ENCODE peak calls at places on chromosomes 2 and 18, in six cellular contexts. X, D, V, M, B and Q are unnamed samples.

GRCh38 chr2:110725859-110726258 is 6.5 kb upstream of the ACOXL start:
- DNase-seq in D (no peak), M (no peak), X (no peak), B (no peak), V (no peak), Q (no peak)

GRCh38 chr2:110860620-110861019 is 128.2 kb downstream of the ACOXL start:
- DNase-seq in D (no peak), M (no peak), X (no peak), V (no peak), B (no peak), Q (no peak)

GRCh38 chr2:31253344-31254155 is 19.6 kb downstream of the EHD3 start:
- DNase-seq in D (no peak), B (no peak), X (no peak), V (no peak), M (no peak), Q (no peak)

GRCh38 chr2:130391872-130392670 is 36.2 kb downstream of the PTPN18 start:
- DNase-seq in B (no peak), M (no peak), D (peak), X (peak), V (peak), Q (no peak)

GRCh38 chr18:75127143-75128021 is 81.6 kb downstream of the PTGR3 start:
- DNase-seq in D (peak), B (no peak), M (no peak), X (no peak), V (peak), Q (no peak)

GRCh38 chr18:79819064-79819725 is 21.5 kb downstream of the KCNG2 start:
- DNase-seq in B (no peak), X (no peak), D (no peak), V (no peak), M (no peak), Q (no peak)

GRCh38 chr2:211816739-211817138 is 721.9 kb downstream of the ERBB4 start:
- DNase-seq in B (no peak), D (no peak), M (no peak), V (peak), X (peak), Q (no peak)

GRCh38 chr18:56115072-56116038 is 523.0 kb downstream of the TXNL1 start:
- DNase-seq in V (no peak), X (no peak), M (no peak), D (no peak), B (no peak), Q (no peak)

GRCh38 chr2:120632796-120633646 is 102.6 kb upstream of the GLI2 start:
- DNase-seq in X (peak), M (peak), B (no peak), V (no peak), D (no peak), Q (no peak)

GRCh38 chr2:113276906-113277425 is 1.8 kb downstream of the PAX8 start:
- DNase-seq in B (no peak), X (no peak), M (no peak), V (no peak), D (no peak), Q (no peak)

GRCh38 chr18:74184875-74185274 is 36.6 kb downstream of the TIMM21 start:
- DNase-seq in V (no peak), X (no peak), D (no peak), M (no peak), B (no peak), Q (no peak)

GRCh38 chr2:30139131-30139870 is 7.5 kb upstream of the YPEL5 start:
- DNase-seq in M (no peak), V (no peak), X (no peak), B (no peak), D (no peak), Q (no peak)

GRCh38 chr2:1561793-1562521 is 148.7 kb downstream of the TPO start:
- DNase-seq in D (no peak), M (no peak), V (no peak), B (no peak), X (no peak), Q (no peak)

GRCh38 chr2:161332568-161332967 is 24.3 kb downstream of the PSMD14 start:
- DNase-seq in V (peak), X (no peak), B (no peak), M (no peak), D (no peak), Q (no peak)

GRCh38 chr2:84832772-84833461 is 48.0 kb downstream of the TRABD2A start:
- DNase-seq in V (no peak), D (no peak), X (no peak), M (no peak), B (no peak), Q (no peak)

GRCh38 chr2:190467575-190468083 is 59.5 kb downstream of the MFSD6 start:
- DNase-seq in X (no peak), V (peak), D (no peak), M (no peak), B (peak), Q (peak)

GRCh38 chr2:173427887-173428683 is 73.4 kb downstream of the CDCA7 start:
- DNase-seq in X (no peak), V (peak), B (peak), M (no peak), D (no peak), Q (peak)

GRCh38 chr2:62217980-62218379 is 22.1 kb downstream of the B3GNT2 start:
- DNase-seq in D (no peak), X (no peak), B (no peak), M (peak), V (peak), Q (peak)

GRCh38 chr18:73669299-73669698 is 478.3 kb downstream of the FBXO15 start:
- DNase-seq in M (peak), D (no peak), X (no peak), B (peak), V (peak), Q (peak)

GRCh38 chr2:19312949-19313348 is 45.5 kb downstream of the OSR1 start:
- DNase-seq in V (peak), X (peak), B (peak), M (peak), D (no peak), Q (peak)

GRCh38 chr2:31299547-31299946 is 65.6 kb downstream of the EHD3 start:
- DNase-seq in X (no peak), D (no peak), B (no peak), M (no peak), V (no peak), Q (no peak)

GRCh38 chr2:148716378-148716777 is 71.8 kb downstream of the EPC2 start:
- DNase-seq in D (no peak), B (no peak), X (no peak), M (no peak), V (no peak), Q (no peak)

GRCh38 chr2:151277011-151277410 is 12.5 kb downstream of the NMI start:
- DNase-seq in V (no peak), B (no peak), X (no peak), D (no peak), M (no peak), Q (peak)

GRCh38 chr2:151282401-151282800 is 7.1 kb downstream of the NMI start:
- DNase-seq in V (no peak), M (no peak), D (no peak), B (no peak), X (no peak), Q (no peak)

GRCh38 chr2:151280276-151280675 is 9.2 kb downstream of the NMI start:
- DNase-seq in D (no peak), B (no peak), X (no peak), V (peak), M (no peak), Q (no peak)

GRCh38 chr2:151275291-151275690 is 13.6 kb upstream of the RBM43 start:
- DNase-seq in V (no peak), M (no peak), B (no peak), X (no peak), D (no peak), Q (no peak)

DNA sequence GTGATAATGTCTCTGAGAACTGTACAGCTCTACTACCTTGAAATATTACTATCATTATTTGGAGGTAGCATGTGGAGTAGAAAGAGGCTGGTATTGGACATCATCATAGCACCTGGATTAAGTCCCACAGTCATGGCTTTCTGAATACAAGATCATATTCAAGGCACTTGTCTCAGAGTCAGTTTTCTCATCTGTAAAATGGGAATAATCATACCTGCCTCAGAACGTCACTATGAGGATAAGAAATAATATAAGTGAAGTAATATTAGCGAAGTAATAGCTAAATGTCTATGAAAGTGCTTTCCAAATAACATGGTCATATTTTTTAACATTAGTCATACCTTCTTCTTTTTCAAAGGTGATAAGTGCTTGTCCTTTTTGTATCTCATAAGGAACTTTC is 11.0 kb downstream of the NMI start:
- DNase-seq in D (no peak), X (no peak), B (no peak), V (no peak), M (no peak), Q (no peak)
- H3K4me3 ChIP-seq in D (no peak), X (no peak), B (no peak), V (no peak), M (no peak), Q (no peak)

DNA sequence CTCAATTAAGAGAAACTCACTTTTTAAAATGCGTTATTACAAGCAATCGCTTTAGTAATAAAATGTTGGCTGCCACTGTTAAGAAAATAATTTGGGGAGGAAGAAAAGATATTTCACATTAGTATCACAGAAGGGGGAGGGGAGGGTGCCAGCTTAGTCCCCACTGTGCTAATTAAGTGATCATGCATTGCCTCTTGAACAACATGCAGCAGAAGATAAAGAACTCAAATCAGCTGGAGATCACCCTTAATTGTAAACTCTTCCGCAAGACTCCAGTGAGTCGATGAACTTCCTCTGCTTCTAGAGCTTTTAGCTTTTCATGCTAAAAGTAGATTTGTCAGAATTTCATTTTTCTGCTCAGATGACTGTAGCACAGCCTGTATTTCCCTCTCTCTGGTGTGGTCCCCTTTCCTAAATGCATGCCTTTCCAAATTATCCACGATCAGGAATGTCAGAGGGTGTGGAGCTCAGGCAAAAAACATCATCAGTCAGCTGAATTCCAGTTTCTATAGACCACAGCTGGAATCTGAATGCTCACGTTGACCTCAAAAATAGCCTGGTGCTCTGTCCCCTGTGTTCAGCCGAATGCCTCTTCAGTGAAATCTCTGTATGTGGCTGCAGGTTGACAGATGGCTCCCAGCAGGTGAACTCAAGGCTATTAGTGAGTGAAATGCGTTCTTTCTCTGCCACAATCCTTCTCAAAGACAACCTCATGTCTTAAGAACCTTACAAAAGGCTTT is 156.8 kb upstream of the UNC80 start:
- DNase-seq in D (no peak), V (no peak), M (no peak), B (peak), X (no peak), Q (no peak)
- H3K4me3 ChIP-seq in D (no peak), V (no peak), M (no peak), B (no peak), X (no peak), Q (no peak)

DNA sequence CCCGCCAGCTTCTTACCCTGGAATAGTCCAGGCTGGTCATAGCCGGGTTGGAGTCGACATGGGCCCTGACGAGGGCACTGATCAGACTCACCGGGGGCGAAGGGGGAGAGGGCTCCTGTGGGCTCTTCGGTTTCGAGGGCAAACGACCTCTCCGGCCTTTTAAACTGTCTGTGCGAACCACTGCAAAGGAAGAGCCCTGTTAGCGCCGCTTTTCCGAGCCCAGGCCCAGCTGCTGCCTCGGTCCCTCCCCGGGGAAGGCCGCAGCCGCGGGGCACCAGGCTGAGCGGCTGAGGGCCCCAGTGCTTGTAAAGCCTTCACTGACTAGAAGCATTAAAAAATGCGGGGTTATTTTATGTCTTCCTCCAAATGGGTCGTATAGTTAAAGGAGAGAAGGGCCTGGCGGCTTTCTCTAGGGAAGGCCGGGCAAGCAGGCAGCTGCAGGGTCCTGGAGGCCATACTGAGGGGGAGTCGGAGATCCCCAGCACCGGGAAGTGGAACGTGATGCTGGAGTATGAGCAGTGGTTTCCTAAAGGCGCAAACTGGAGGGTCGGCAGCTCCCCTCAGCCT is 4.6 kb downstream of the NR4A2 start:
- DNase-seq in B (no peak), M (no peak), X (peak), V (no peak), D (no peak), Q (no peak)
- H3K4me3 ChIP-seq in B (no peak), M (no peak), X (no peak), V (no peak), D (no peak), Q (no peak)

DNA sequence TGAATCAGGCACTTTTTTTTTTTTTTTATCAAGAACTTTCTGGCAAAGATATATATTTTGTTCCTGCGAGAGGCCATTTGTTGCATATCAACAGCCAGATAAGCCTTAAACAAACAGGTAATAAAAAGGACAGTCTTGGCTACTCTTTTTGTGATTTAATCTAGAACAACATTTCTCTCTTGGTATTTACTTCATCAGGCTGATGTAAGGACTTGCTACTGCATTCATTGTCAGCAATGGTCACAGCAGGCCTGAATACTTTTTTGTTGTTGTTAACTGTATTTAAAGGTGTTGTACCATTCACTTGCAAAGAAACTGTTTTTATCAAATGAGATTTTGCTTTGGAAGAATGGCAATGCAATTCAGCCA is 683.8 kb downstream of the IRS1 start:
- DNase-seq in D (no peak), M (no peak), B (no peak), X (no peak), V (no peak), Q (no peak)
- H3K4me3 ChIP-seq in D (no peak), M (no peak), B (no peak), X (no peak), V (peak), Q (no peak)

DNA sequence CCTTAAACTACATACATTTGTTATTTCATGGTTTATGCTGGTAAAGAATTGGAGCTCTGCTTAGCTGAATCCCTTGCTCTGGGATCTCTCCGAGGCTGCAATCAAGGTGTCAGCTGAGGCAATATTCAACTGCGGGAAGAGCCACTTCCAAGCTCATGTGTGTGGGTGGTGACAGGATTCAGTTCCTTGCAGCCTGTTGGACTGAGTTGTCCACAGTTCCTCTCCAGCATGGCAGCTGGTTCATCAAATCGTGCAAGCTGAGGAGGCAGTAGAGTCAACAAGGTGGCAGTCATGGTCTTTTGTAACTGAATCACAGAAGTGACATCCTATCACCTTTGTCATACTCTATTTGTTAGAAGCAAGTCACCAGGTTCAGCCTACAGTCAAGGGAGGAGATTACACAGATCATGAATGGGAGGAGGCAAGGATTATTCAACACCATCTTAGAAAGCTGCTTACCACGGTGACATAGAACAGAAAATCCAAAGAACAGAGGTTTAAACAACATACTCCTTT is 56.9 kb downstream of the CTIF start:
- DNase-seq in M (no peak), D (no peak), V (no peak), X (no peak), B (no peak), Q (no peak)
- H3K4me3 ChIP-seq in M (no peak), D (no peak), V (no peak), X (no peak), B (no peak), Q (no peak)

GRCh38 chr2:57908736-57909161 is 137.9 kb upstream of the VRK2 start:
- DNase-seq in X (no peak), M (no peak), V (no peak), D (no peak), B (no peak), Q (no peak)
- H3K4me3 ChIP-seq in X (no peak), M (no peak), V (no peak), D (no peak), B (no peak), Q (no peak)

DNA sequence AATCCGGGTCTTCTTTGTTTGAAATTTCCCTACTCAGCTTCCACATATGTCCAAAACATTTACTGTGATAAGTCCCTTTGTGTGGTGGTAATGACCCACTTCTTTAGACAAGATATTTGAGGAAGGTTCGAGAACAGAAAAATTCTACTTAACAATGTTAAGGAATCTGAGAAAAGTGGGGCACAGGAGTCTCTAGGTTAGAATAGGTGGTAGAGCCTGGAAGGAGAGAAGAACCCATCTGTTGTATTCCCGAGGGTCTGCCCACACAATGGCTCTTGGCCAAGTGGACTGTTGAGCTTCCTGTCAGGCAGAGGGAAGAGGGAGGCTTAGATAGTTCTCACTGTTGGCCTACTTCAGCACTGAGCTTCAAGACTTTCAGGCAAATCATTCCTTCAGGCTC is 4.3 kb downstream of the IGFBP2 start:
- DNase-seq in V (no peak), M (no peak), X (no peak), B (no peak), D (no peak), Q (no peak)
- H3K4me3 ChIP-seq in V (no peak), M (no peak), X (no peak), B (no peak), D (no peak), Q (no peak)

GRCh38 chr2:46716806-46717732 is 198.5 kb downstream of the MCFD2 start:
- DNase-seq in V (peak), D (no peak), M (no peak), B (peak), X (no peak), Q (peak)
- H3K4me3 ChIP-seq in V (peak), D (no peak), M (no peak), B (no peak), X (no peak), Q (peak)

GRCh38 chr18:11857177-11857887 is 6.1 kb downstream of the CHMP1B start:
- DNase-seq in X (no peak), B (peak), M (peak), V (peak), D (no peak), Q (peak)
- H3K4me3 ChIP-seq in X (peak), B (peak), M (no peak), V (peak), D (no peak), Q (peak)